ENCODE peak calls at places on chromosomes 1 and 21, in six cellular contexts. C, T, S, W, Y and O are unnamed samples.
A peak's percentile ranks its signal among the peaks of the same experiment; 100 is the strongest.

GRCh38 chr1:41333146-41333784 is 28.0 kb upstream of the FOXO6 start:
- DNase-seq in T (no peak), W (peak; percentile 9), Y (peak; percentile 71), C (no peak), S (peak; percentile 92), O (no peak)

GRCh38 chr1:77831976-77832695 is 52.7 kb downstream of the MIGA1 start:
- DNase-seq in T (no peak), Y (no peak), S (peak; percentile 86), C (no peak), W (peak; percentile 74), O (no peak)

GRCh38 chr1:55053265-55053954 is 14.1 kb downstream of the PCSK9 start:
- DNase-seq in W (no peak), T (no peak), S (no peak), C (no peak), Y (no peak), O (no peak)

GRCh38 chr21:36204980-36205379 is 48.4 kb downstream of the DOP1B start:
- DNase-seq in S (no peak), C (no peak), T (no peak), Y (no peak), W (no peak), O (no peak)

GRCh38 chr1:53316058-53316741 is 11.7 kb downstream of the LRP8 start:
- DNase-seq in T (no peak), S (no peak), C (no peak), Y (peak; percentile 29), W (no peak), O (no peak)

GRCh38 chr1:24866211-24867063 is 63.6 kb downstream of the RUNX3 start:
- DNase-seq in S (no peak), C (no peak), W (no peak), T (no peak), Y (no peak), O (no peak)

GRCh38 chr1:183953031-183953430 is 84.5 kb downstream of the COLGALT2 start:
- DNase-seq in T (no peak), S (no peak), C (no peak), Y (no peak), W (no peak), O (no peak)

GRCh38 chr1:41650176-41650519 is 165.7 kb upstream of the EDN2 start:
- DNase-seq in Y (no peak), C (no peak), W (no peak), T (no peak), S (peak; percentile 30), O (no peak)

GRCh38 chr1:67688526-67689219 is 3.7 kb downstream of the GADD45A start:
- DNase-seq in W (no peak), Y (peak; percentile 94), T (no peak), C (no peak), S (no peak), O (no peak)

GRCh38 chr1:58909162-58909560 is 125.3 kb upstream of the JUN start:
- DNase-seq in W (peak; percentile 89), Y (no peak), T (no peak), C (no peak), S (peak; percentile 80), O (peak; percentile 56)

GRCh38 chr1:163535807-163536206 is 214.1 kb downstream of the NUF2 start:
- DNase-seq in S (peak; percentile 19), T (no peak), C (no peak), W (peak; percentile 30), Y (peak; percentile 10), O (no peak)

GRCh38 chr1:4075436-4076225 is 175.6 kb upstream of the C1orf174 start:
- DNase-seq in T (no peak), Y (no peak), S (no peak), C (no peak), W (no peak), O (no peak)

GRCh38 chr1:189323090-189323489 is 1154.6 kb downstream of the BRINP3 start:
- DNase-seq in T (no peak), Y (no peak), W (peak; percentile 30), S (peak; percentile 57), C (no peak), O (no peak)

GRCh38 chr1:181044449-181044966 is 10.7 kb downstream of the MR1 start:
- DNase-seq in C (no peak), W (no peak), Y (no peak), S (no peak), T (peak; percentile 60), O (peak; percentile 90)

GRCh38 chr1:27346991-27347627 is 5.3 kb downstream of the SYTL1 start:
- DNase-seq in T (no peak), C (no peak), Y (peak; percentile 54), S (peak; percentile 38), W (no peak), O (no peak)

GRCh38 chr1:195765099-195765498 is 843.1 kb downstream of the KCNT2 start:
- DNase-seq in T (no peak), W (no peak), S (no peak), Y (no peak), C (no peak), O (no peak)

GRCh38 chr1:6813165-6813564 is 27.9 kb downstream of the CAMTA1 start:
- DNase-seq in T (no peak), S (no peak), Y (no peak), W (no peak), C (no peak), O (no peak)

GRCh38 chr1:116286541-116286971 is 86.5 kb upstream of the ATP1A1 start:
- DNase-seq in T (no peak), Y (no peak), C (no peak), S (peak; percentile 63), W (no peak), O (no peak)

GRCh38 chr1:228154685-228155571 is 5.2 kb downstream of the GJC2 start:
- DNase-seq in T (no peak), W (no peak), S (no peak), Y (no peak), C (no peak), O (peak; percentile 80)

GRCh38 chr1:9724706-9725476 is 73.4 kb downstream of the PIK3CD start:
- DNase-seq in C (peak; percentile 64), S (peak; percentile 30), Y (peak; percentile 89), T (no peak), W (peak; percentile 41), O (no peak)

GRCh38 chr21:45080232-45080631 is 5.9 kb downstream of the ADARB1 start:
- DNase-seq in S (no peak), W (no peak), C (no peak), T (no peak), Y (no peak), O (no peak)

GRCh38 chr1:109687641-109688499 is at the start of gene GSTM1:
- DNase-seq in S (no peak), W (no peak), T (peak; percentile 25), Y (no peak), C (peak; percentile 49), O (no peak)

GRCh38 chr1:197016751-197017150 is 39.4 kb downstream of the CFHR5 start:
- DNase-seq in Y (no peak), T (no peak), C (no peak), S (no peak), W (no peak), O (no peak)

GRCh38 chr1:173356211-173356762 is 120.8 kb upstream of the PRDX6 start:
- DNase-seq in W (no peak), S (peak; percentile 85), T (peak; percentile 21), Y (no peak), C (no peak), O (no peak)

GRCh38 chr1:31387612-31388011 is 14.7 kb upstream of the FABP3 start:
- DNase-seq in T (no peak), S (no peak), C (no peak), W (no peak), Y (no peak), O (no peak)

GRCh38 chr1:160486453-160486852 is 36.6 kb downstream of the SLAMF6 start:
- DNase-seq in S (no peak), W (no peak), Y (no peak), T (no peak), C (peak; percentile 33), O (no peak)

GRCh38 chr1:218686258-218686657 is 341.1 kb downstream of the TGFB2 start:
- DNase-seq in Y (no peak), S (peak; percentile 65), T (no peak), C (no peak), W (peak; percentile 53), O (no peak)

DNA sequence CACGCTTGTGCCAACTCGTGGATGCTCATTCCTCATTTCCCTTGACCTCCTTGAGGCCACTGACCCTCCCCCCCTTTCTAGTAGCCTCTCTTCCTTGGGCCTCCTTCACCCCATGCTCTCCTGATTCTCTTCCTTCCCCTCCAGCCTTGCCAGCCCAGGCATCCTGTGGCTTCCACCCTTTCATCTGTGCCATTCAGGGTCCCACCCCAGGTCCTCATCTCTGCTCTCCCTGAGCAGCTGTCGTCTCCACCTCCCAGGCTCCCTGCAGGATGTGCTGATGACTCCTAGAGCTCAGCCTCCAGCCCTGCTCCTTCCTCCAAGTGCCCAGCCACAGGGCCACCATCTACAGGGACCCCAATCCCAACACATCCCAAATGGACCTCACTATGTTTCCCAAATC is 197.4 kb downstream of the GRIK3 start:
- DNase-seq in C (no peak), T (no peak), W (no peak), S (no peak), Y (no peak), O (no peak)
- H3K27ac ChIP-seq in C (no peak overlapping the region), T (no peak overlapping the region), W (no peak overlapping the region), S (no peak overlapping the region), Y (no peak overlapping the region), O (no peak overlapping the region)

GRCh38 chr1:89606227-89606945 is 26.5 kb upstream of the LRRC8C start:
- DNase-seq in W (no peak), Y (no peak), S (no peak), T (no peak), C (no peak), O (no peak)
- TF ChIP-seq EZH2 in W (no peak), Y (no peak), S (no peak), T (no peak), C (no peak), O (no peak)

GRCh38 chr1:8487249-8487648 is 169.3 kb downstream of the SLC45A1 start:
- DNase-seq in Y (no peak), C (no peak), T (no peak), S (no peak), W (no peak), O (no peak)
- TF ChIP-seq CTCF in Y (no peak), C (no peak), T (no peak), S (no peak), W (no peak), O (no peak)

GRCh38 chr1:19619697-19620384 is 24.3 kb upstream of the NBL1 start:
- DNase-seq in W (no peak), S (peak; percentile 20), Y (no peak), T (no peak), C (no peak), O (no peak)
- H3K27ac ChIP-seq in W (no peak overlapping the region), S (no peak overlapping the region), Y (no peak overlapping the region), T (no peak overlapping the region), C (no peak overlapping the region), O (no peak overlapping the region)

GRCh38 chr1:19059773-19060172 is 103.3 kb upstream of the IFFO2 start:
- DNase-seq in T (no peak), S (no peak), C (no peak), W (no peak), Y (no peak), O (no peak)
- TF ChIP-seq EZH2 in T (no peak), S (no peak), C (no peak), W (no peak), Y (no peak), O (no peak)